ENCODE peak calls at places on chromosome 12, in nine cellular contexts. Q is fibroblast of lung; M is left lung; P is CD8-positive, alpha-beta T cell; G is bronchial epithelial cell; F is cardiac muscle cell; J is GM23248; R is OCI-LY7; Z is kidney. N is an unnamed sample.

GRCh38 chr12:66393890-66394289 is 91.6 kb downstream of the HELB start:
- DNase-seq in M (no peak), R (no peak), G (no peak), F (no peak), J (no peak), P (no peak), Q (no peak), Z (no peak), N (no peak)

GRCh38 chr12:44285321-44285720 is 449.4 kb downstream of the TMEM117 start:
- DNase-seq in G (no peak), F (no peak), Z (no peak), M (no peak), R (no peak), J (no peak), Q (no peak), P (no peak), N (no peak)

GRCh38 chr12:54631988-54632728 is 2.5 kb downstream of the LACRT start:
- DNase-seq in Z (no peak), M (no peak), Q (no peak), G (no peak), F (peak; percentile 11), R (no peak), J (no peak), P (no peak), N (no peak)

GRCh38 chr12:51156366-51156765 is 16.6 kb downstream of the TFCP2 start:
- DNase-seq in Z (no peak), J (no peak), G (peak; percentile 34), F (no peak), P (no peak), Q (peak; percentile 22), M (no peak), R (no peak), N (no peak)

GRCh38 chr12:65823481-65824313 is 586 bp upstream of the HMGA2 start:
- DNase-seq in J (peak; percentile 89), G (peak; percentile 45), Q (peak; percentile 56), Z (peak; percentile 77), R (no peak), P (no peak), M (peak; percentile 32), F (peak; percentile 86), N (peak; percentile 61)

GRCh38 chr12:30870491-30871265 is 55.9 kb upstream of the TSPAN11 start:
- DNase-seq in Q (no peak), Z (no peak), J (no peak), F (no peak), M (no peak), G (no peak), R (no peak), P (no peak), N (no peak)

GRCh38 chr12:32533971-32534590 is 134.7 kb downstream of the FGD4 start:
- DNase-seq in G (peak; percentile 79), M (peak; percentile 66), R (peak; percentile 85), P (no peak), J (peak; percentile 88), F (peak; percentile 67), Q (peak; percentile 97), Z (no peak), N (peak; percentile 88)

GRCh38 chr12:117522559-117522958 is 161.1 kb upstream of the NOS1 start:
- DNase-seq in J (no peak), R (no peak), Z (no peak), Q (no peak), G (no peak), F (no peak), M (no peak), P (no peak), N (no peak)

GRCh38 chr12:98646165-98646764 is 1.2 kb downstream of the APAF1 start:
- DNase-seq in M (no peak), G (peak; percentile 64), F (peak; percentile 18), Q (peak; percentile 54), Z (no peak), J (peak; percentile 63), P (no peak), R (peak; percentile 27), N (peak; percentile 7)

GRCh38 chr12:127297327-127297726 is 969.6 kb upstream of the TMEM132C start:
- DNase-seq in G (no peak), Z (no peak), R (no peak), P (no peak), Q (no peak), F (no peak), M (no peak), J (no peak), N (no peak)

GRCh38 chr12:3161861-3162260 is 84.7 kb downstream of the TSPAN9 start:
- DNase-seq in P (no peak), F (no peak), R (no peak), Q (no peak), M (no peak), Z (no peak), G (no peak), J (no peak), N (no peak)

GRCh38 chr12:108313609-108314331 is 25.3 kb downstream of the CMKLR1 start:
- DNase-seq in P (no peak), G (no peak), Q (no peak), F (peak; percentile 24), J (no peak), Z (peak; percentile 54), R (peak; percentile 7), M (peak; percentile 76), N (peak; percentile 89)

GRCh38 chr12:105839629-105840127 is 299.1 kb downstream of the NUAK1 start:
- DNase-seq in P (no peak), J (no peak), R (no peak), M (no peak), G (no peak), Q (no peak), F (no peak), Z (no peak), N (no peak)

GRCh38 chr12:442235-442884 is 17.4 kb upstream of the B4GALNT3 start:
- DNase-seq in Z (no peak), F (peak; percentile 74), R (peak; percentile 41), J (peak; percentile 62), P (no peak), Q (peak; percentile 13), G (peak; percentile 53), M (no peak), N (peak; percentile 72)

GRCh38 chr12:26327975-26328635 is 132.7 kb downstream of the SSPN start:
- DNase-seq in G (no peak), F (no peak), P (no peak), J (no peak), R (peak; percentile 40), Q (no peak), M (no peak), Z (no peak), N (no peak)

GRCh38 chr12:4833511-4833910 is 76.2 kb upstream of the KCNA1 start:
- DNase-seq in Q (no peak), Z (no peak), M (no peak), F (no peak), G (no peak), R (no peak), J (no peak), P (no peak), N (no peak)

GRCh38 chr12:107134558-107134957 is 41.2 kb upstream of the CRY1 start:
- DNase-seq in G (no peak), F (no peak), J (peak; percentile 8), R (peak; percentile 24), Z (no peak), Q (no peak), P (no peak), M (no peak), N (peak; percentile 46)

GRCh38 chr12:42612258-42612608 is 22.7 kb upstream of the PRICKLE1 start:
- DNase-seq in Z (no peak), R (no peak), Q (peak; percentile 28), M (no peak), P (no peak), J (peak; percentile 24), G (no peak), F (no peak), N (no peak)

GRCh38 chr12:107544947-107545346 is 140.7 kb upstream of the PWP1 start:
- DNase-seq in Z (no peak), J (peak; percentile 7), P (no peak), M (no peak), F (no peak), G (no peak), R (no peak), Q (peak; percentile 14), N (no peak)

GRCh38 chr12:8081228-8081920 is 700 bp upstream of the NECAP1 start:
- DNase-seq in Q (no peak), F (peak; percentile 9), R (peak; percentile 38), M (no peak), Z (no peak), J (peak; percentile 39), G (no peak), P (no peak), N (peak; percentile 33)

GRCh38 chr12:120508537-120508936 is 12.6 kb downstream of the DYNLL1 start:
- DNase-seq in Z (no peak), M (no peak), R (no peak), J (no peak), G (no peak), Q (no peak), P (no peak), F (no peak), N (peak; percentile 14)
- H3K36me3 ChIP-seq in Z (peaks cover 19% of the 10 kb centered on the region), M (no peaks in the 10 kb centered on the region), R (peaks cover 59% of the 10 kb centered on the region), J (peaks cover 6% of the 10 kb centered on the region), G (peaks cover 1% of the 10 kb centered on the region), Q (peaks cover 1% of the 10 kb centered on the region), P (peaks cover 15% of the 10 kb centered on the region), F (peaks cover 30% of the 10 kb centered on the region), N (no peaks in the 10 kb centered on the region)

DNA sequence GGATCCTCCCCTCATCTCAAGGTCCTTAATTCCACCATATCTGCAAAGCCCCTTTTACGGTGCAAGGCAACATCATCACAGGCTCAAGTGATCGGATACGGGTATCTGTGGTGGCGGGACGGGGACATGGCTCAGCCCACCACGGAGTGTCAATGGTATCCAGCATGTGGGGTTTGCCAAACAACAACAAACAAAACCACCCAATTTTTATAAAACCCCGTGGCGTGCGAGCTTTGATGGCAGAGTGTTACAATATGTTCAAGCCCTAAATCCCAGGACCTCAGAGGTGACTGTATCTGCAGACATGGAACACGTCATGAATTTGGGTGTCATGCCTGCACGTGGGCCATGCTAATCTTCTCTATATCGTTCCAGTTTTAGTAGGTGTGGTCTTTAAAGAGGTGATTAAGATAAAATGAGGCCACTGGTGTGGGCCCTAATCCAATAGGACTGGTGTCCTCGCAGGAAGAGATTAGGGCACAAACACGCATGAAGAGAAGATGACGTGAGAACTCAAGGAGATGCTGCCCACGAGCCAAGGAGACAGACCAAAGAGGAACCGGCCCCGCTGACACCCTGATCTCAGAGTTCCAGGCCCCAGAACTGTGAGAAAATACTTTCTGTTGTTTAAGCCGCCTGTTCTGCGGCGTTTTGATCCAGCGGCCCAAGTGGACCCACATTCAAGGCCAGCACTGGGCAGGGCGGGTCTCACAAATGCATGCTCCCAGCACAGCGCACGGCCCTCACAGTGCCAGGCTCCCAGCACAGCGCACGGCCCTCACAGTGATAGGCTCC is 6.6 kb upstream of the GOLGA3 start:
- DNase-seq in M (no peak), P (no peak), F (no peak), Q (no peak), Z (no peak), G (no peak), J (no peak), R (no peak), N (no peak)
- H3K36me3 ChIP-seq in M (no peaks in the 10 kb centered on the region), P (peaks cover 7% of the 10 kb centered on the region), F (peaks cover 4% of the 10 kb centered on the region), Q (peaks cover 13% of the 10 kb centered on the region), Z (peaks cover 7% of the 10 kb centered on the region), G (peaks cover 7% of the 10 kb centered on the region), J (peaks cover 5% of the 10 kb centered on the region), R (peaks cover 13% of the 10 kb centered on the region), N (no peaks in the 10 kb centered on the region)

GRCh38 chr12:131912526-131913274 is 16.4 kb upstream of the PUS1 start:
- DNase-seq in G (peak; percentile 66), P (no peak), F (no peak), R (no peak), Q (peak; percentile 90), Z (peak; percentile 93), J (peak; percentile 93), M (peak; percentile 63), N (no peak)
- H3K36me3 ChIP-seq in G (peaks cover 55% of the 10 kb centered on the region), P (peaks cover 5% of the 10 kb centered on the region), F (peaks cover 31% of the 10 kb centered on the region), R (no peaks in the 10 kb centered on the region), Q (peaks cover 15% of the 10 kb centered on the region), Z (peaks cover 43% of the 10 kb centered on the region), J (peaks cover 6% of the 10 kb centered on the region), M (no peaks in the 10 kb centered on the region), N (no peaks in the 10 kb centered on the region)

GRCh38 chr12:6458281-6459003 is 6.6 kb downstream of the TAPBPL start:
- DNase-seq in M (no peak), J (no peak), R (no peak), Q (no peak), G (no peak), F (no peak), Z (no peak), P (no peak), N (no peak)
- H3K36me3 ChIP-seq in M (no peaks in the 10 kb centered on the region), J (peaks cover 8% of the 10 kb centered on the region), R (peaks cover 85% of the 10 kb centered on the region), Q (peaks cover 27% of the 10 kb centered on the region), G (peaks cover 24% of the 10 kb centered on the region), F (peaks cover 12% of the 10 kb centered on the region), Z (peaks cover 52% of the 10 kb centered on the region), P (peaks cover 24% of the 10 kb centered on the region), N (peaks cover 2% of the 10 kb centered on the region)